ENCODE peak calls at places on chromosomes 11 and 22, in ten cellular contexts. E is foreskin keratinocyte; T is naive thymus-derived CD4-positive, alpha-beta T cell; Y is endothelial cell of umbilical vein; F is HAP-1; O is esophagus muscularis mucosa; X is fibroblast of lung; K is tibial artery; A is iPS DF 6.9; R is left ventricle myocardium inferior. H is an unnamed sample.

GRCh38 chr11:33376331-33377099 is 119.3 kb downstream of the HIPK3 start:
- DNase-seq in T (no peak), A (no peak), R (no peak), K (no peak), Y (no peak), E (no peak), X (peak; percentile 35), O (no peak), F (no peak), H (no peak)

GRCh38 chr11:114738954-114739353 is 60.6 kb downstream of the NXPE2 start:
- DNase-seq in R (no peak), Y (peak; percentile 50), K (no peak), E (no peak), O (no peak), A (peak; percentile 7), F (peak; percentile 24), T (no peak), X (peak; percentile 39), H (no peak)

GRCh38 chr11:82701847-82702520 is 31.7 kb downstream of the FAM181B start:
- DNase-seq in F (peak; percentile 45), R (no peak), T (peak; percentile 5), X (peak; percentile 6), A (no peak), O (peak; percentile 91), E (no peak), Y (peak; percentile 50), K (no peak), H (no peak)

GRCh38 chr11:70212227-70212811 is 9.2 kb downstream of the FADD start:
- DNase-seq in A (no peak), O (no peak), K (no peak), F (no peak), X (no peak), T (no peak), E (no peak), R (no peak), Y (no peak), H (no peak)

GRCh38 chr11:85955531-85955930 is 100.3 kb downstream of the CCDC83 start:
- DNase-seq in T (no peak), A (no peak), R (no peak), K (no peak), Y (no peak), O (no peak), E (no peak), F (no peak), X (peak; percentile 92), H (no peak)

GRCh38 chr11:86938203-86938899 is 16.8 kb downstream of the FZD4 start:
- DNase-seq in F (no peak), T (no peak), E (no peak), K (no peak), O (no peak), Y (peak; percentile 56), X (no peak), A (no peak), R (no peak), H (no peak)

GRCh38 chr11:76803811-76804600 is 20.9 kb downstream of the TSKU start:
- DNase-seq in A (no peak), O (peak; percentile 79), E (no peak), F (no peak), K (peak; percentile 54), Y (no peak), R (no peak), T (peak; percentile 42), X (peak; percentile 48), H (no peak)

GRCh38 chr11:115215694-115216615 is 288.3 kb downstream of the CADM1 start:
- DNase-seq in T (no peak), R (no peak), A (no peak), F (peak; percentile 10), K (no peak), X (no peak), O (no peak), Y (no peak), E (no peak), H (no peak)

DNA sequence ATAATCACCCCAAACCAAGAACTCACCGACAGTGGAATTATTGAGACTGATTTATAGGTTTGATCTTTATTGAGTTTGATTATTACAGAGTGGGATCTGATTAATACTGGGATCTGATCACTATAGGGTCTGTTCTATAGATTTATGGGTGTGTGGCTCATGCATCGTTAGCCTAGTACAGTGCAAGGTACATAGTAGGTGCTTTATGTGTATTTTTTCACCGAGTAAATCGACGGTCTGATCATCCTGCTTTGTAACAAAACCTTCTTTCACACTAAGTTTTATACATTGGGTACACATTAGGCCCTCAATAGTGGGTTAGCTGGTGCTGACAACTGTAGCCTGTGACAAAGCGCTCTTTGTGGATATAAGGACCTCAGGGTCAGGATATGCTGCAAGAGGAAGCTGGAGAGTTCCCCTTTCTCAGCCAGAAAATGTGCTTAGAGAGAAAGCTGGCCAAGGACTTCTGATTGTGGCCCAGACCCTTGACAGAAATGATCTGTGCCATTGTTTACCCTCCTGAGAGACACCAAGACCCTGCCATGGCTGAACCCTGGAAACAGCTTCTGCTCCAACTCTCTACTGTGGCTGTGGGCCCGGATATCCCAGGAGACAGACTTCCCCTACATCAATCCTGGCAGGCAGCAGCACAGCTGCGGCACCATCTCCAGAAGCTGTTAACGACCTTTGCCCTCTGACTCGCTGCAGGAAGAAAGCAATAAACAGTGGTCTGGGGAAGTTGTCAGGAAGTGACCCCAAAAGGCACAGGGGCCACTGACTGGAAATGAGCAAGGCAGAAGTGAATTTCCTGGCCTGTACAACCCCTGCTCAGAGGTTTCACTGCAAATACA is 16.1 kb upstream of the TPP1 start:
- DNase-seq in K (no peak), R (peak; percentile 65), A (no peak), X (no peak), O (no peak), T (no peak), E (no peak), F (no peak), Y (peak; percentile 98), H (peak; percentile 78)
- H3K4me1 ChIP-seq in K (peaks cover 50% of the 10 kb centered on the region), R (peaks cover 75% of the 10 kb centered on the region), A (peaks cover 1% of the 10 kb centered on the region), X (peaks cover 12% of the 10 kb centered on the region), O (peaks cover 69% of the 10 kb centered on the region), T (no peaks in the 10 kb centered on the region), E (no peaks in the 10 kb centered on the region), F (no peaks in the 10 kb centered on the region), Y (peaks cover 47% of the 10 kb centered on the region), H (peaks cover 18% of the 10 kb centered on the region)

GRCh38 chr22:46107753-46108563 is 42.4 kb upstream of the PPARA start:
- DNase-seq in O (no peak), T (no peak), F (no peak), X (no peak), K (no peak), E (no peak), Y (no peak), R (no peak), A (no peak), H (no peak)
- H3K4me1 ChIP-seq in O (peaks cover 99% of the 10 kb centered on the region), T (no peaks in the 10 kb centered on the region), F (no peaks in the 10 kb centered on the region), X (peaks cover 75% of the 10 kb centered on the region), K (peaks cover 100% of the 10 kb centered on the region), E (peaks cover 19% of the 10 kb centered on the region), Y (no peaks in the 10 kb centered on the region), R (peaks cover 100% of the 10 kb centered on the region), A (peaks cover 7% of the 10 kb centered on the region), H (peaks cover 80% of the 10 kb centered on the region)

GRCh38 chr22:46115755-46116490 is 34.4 kb upstream of the PPARA start:
- DNase-seq in A (no peak), E (no peak), O (no peak), X (no peak), T (no peak), F (no peak), K (no peak), Y (no peak), R (no peak), H (peak; percentile 49)

GRCh38 chr22:46115388-46115678 is 35.0 kb upstream of the PPARA start:
- DNase-seq in O (no peak), Y (no peak), R (no peak), F (no peak), A (no peak), E (no peak), T (no peak), K (no peak), X (no peak), H (no peak)

GRCh38 chr22:46114518-46115387 is 35.6 kb upstream of the PPARA start:
- DNase-seq in T (no peak), A (no peak), X (no peak), E (no peak), R (no peak), F (no peak), O (no peak), K (no peak), Y (no peak), H (no peak)

GRCh38 chr22:46117206-46118199 is 32.8 kb upstream of the PPARA start:
- DNase-seq in R (no peak), X (no peak), T (no peak), K (no peak), Y (no peak), E (no peak), F (no peak), O (no peak), A (no peak), H (no peak)

DNA sequence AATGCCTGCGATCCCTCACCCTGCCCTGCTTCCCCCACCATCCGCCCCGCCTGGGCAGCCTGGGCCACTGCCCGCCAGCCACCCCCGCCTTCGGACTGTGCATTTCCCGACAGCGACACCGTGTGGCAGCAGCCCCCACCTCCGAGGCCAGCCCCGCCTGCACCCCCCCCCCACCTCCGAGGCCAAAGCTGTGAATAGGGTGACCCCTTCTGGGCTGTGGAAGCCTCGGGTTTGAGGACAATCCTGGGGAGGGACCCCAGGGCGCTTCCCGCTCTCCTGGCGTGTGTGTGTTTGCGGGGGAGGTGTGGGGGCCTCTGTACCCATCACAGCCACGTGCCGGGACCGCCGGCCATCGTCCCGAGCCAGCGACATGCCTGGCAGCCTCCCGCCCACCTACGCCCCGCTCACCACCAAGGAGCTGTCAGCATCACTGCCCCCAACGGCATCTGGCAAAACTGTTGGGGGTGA is 33.8 kb upstream of the PPARA start:
- DNase-seq in R (peak; percentile 95), X (peak; percentile 75), A (peak; percentile 60), T (peak; percentile 85), K (peak; percentile 94), F (peak; percentile 71), O (peak; percentile 99), Y (peak; percentile 85), E (no peak), H (peak; percentile 96)
- H3K4me1 ChIP-seq in R (peaks cover 64% of the 10 kb centered on the region), X (peaks cover 42% of the 10 kb centered on the region), A (peaks cover 4% of the 10 kb centered on the region), T (no peaks in the 10 kb centered on the region), K (peaks cover 65% of the 10 kb centered on the region), F (no peaks in the 10 kb centered on the region), O (peaks cover 75% of the 10 kb centered on the region), Y (no peaks in the 10 kb centered on the region), E (no peaks in the 10 kb centered on the region), H (peaks cover 24% of the 10 kb centered on the region)

GRCh38 chr22:37310815-37311595 is 28.7 kb downstream of the CYTH4 start:
- DNase-seq in F (no peak), A (no peak), Y (no peak), R (peak; percentile 43), X (no peak), E (no peak), K (no peak), O (no peak), T (no peak), H (no peak)
- H3K4me1 ChIP-seq in F (no peaks in the 10 kb centered on the region), A (peaks cover 2% of the 10 kb centered on the region), Y (peaks cover 29% of the 10 kb centered on the region), R (peaks cover 36% of the 10 kb centered on the region), X (peaks cover 28% of the 10 kb centered on the region), E (peaks cover 19% of the 10 kb centered on the region), K (peaks cover 19% of the 10 kb centered on the region), O (peaks cover 38% of the 10 kb centered on the region), T (peaks cover 62% of the 10 kb centered on the region), H (no peaks in the 10 kb centered on the region)